ENCODE peak calls at places on chromosomes 11 and 22, in nine cellular contexts. H is GM12878, P is lower leg skin, E is colonic mucosa, L is heart left ventricle, R is AG09309, F is dorsolateral prefrontal cortex, C is fibroblast of lung, Q is thoracic aorta. M is an unnamed sample.

GRCh38 chr11:133953999-133954398 is 2.8 kb downstream of the IGSF9B start:
- DNase-seq in H (no peak), P (no peak), E (no peak), L (no peak), R (no peak), F (no peak), C (no peak), Q (no peak), M (no peak)

GRCh38 chr22:36977401-36977861 is 41.8 kb downstream of the TST start:
- DNase-seq in H (peak; percentile 28), P (no peak), E (peak; percentile 77), L (peak; percentile 61), R (no peak), F (peak; percentile 70), C (peak; percentile 28), Q (no peak), M (no peak)

GRCh38 chr11:70359806-70360205 is 38.5 kb upstream of the CTTN start:
- DNase-seq in H (no peak), P (no peak), E (no peak), L (no peak), R (no peak), F (no peak), C (no peak), Q (no peak), M (no peak)

GRCh38 chr22:38427465-38427864 is 27.5 kb downstream of the KCNJ4 start:
- DNase-seq in H (no peak), P (no peak), E (no peak), L (no peak), R (no peak), F (no peak), C (no peak), Q (no peak), M (no peak)

GRCh38 chr22:40326905-40327735 is 19.2 kb upstream of the ADSL start:
- DNase-seq in H (no peak), P (no peak), E (no peak), L (no peak), R (no peak), F (no peak), C (peak; percentile 81), Q (no peak), M (no peak)

GRCh38 chr11:35334385-35335090 is 84.8 kb downstream of the SLC1A2 start:
- DNase-seq in H (peak; percentile 64), P (no peak), E (no peak), L (no peak), R (no peak), F (no peak), C (no peak), Q (no peak), M (no peak)

GRCh38 chr22:48745842-48746788 is 1081.6 kb downstream of the BRD1 start:
- DNase-seq in H (no peak), P (peak; percentile 9), E (no peak), L (no peak), R (no peak), F (no peak), C (no peak), Q (no peak), M (no peak)

GRCh38 chr11:13928566-13929251 is 33.8 kb upstream of the SPON1 start:
- DNase-seq in H (no peak), P (no peak), E (no peak), L (no peak), R (peak; percentile 20), F (no peak), C (peak; percentile 60), Q (no peak), M (peak; percentile 15)

GRCh38 chr11:134579709-134580634 is 167.9 kb upstream of the B3GAT1 start:
- DNase-seq in H (no peak), P (no peak), E (no peak), L (no peak), R (no peak), F (no peak), C (no peak), Q (no peak), M (no peak)

GRCh38 chr11:57425565-57426438 is 1.1 kb downstream of the SLC43A3 start:
- DNase-seq in H (no peak), P (peak; percentile 57), E (peak; percentile 43), L (peak; percentile 74), R (no peak), F (no peak), C (peak; percentile 30), Q (no peak), M (no peak)

GRCh38 chr11:27720277-27720830 is 20.1 kb upstream of the BDNF start:
- DNase-seq in H (no peak), P (no peak), E (peak; percentile 40), L (peak; percentile 26), R (no peak), F (no peak), C (peak; percentile 58), Q (no peak), M (no peak)

GRCh38 chr11:111285205-111286079 is 12.9 kb upstream of the POU2AF3 start:
- DNase-seq in H (no peak), P (no peak), E (no peak), L (no peak), R (no peak), F (no peak), C (no peak), Q (no peak), M (no peak)

GRCh38 chr11:5210376-5210885 is 9.9 kb upstream of the OR51V1 start:
- DNase-seq in H (no peak), P (no peak), E (no peak), L (no peak), R (no peak), F (no peak), C (no peak), Q (no peak), M (no peak)

GRCh38 chr22:26550498-26551033 is 38.3 kb upstream of the TFIP11 start:
- DNase-seq in H (no peak), P (no peak), E (no peak), L (peak; percentile 86), R (peak; percentile 80), F (no peak), C (peak; percentile 99), Q (no peak), M (peak; percentile 59)

GRCh38 chr11:76823481-76824028 is 37.2 kb upstream of the ACER3 start:
- DNase-seq in H (no peak), P (no peak), E (peak; percentile 27), L (no peak), R (no peak), F (no peak), C (peak; percentile 85), Q (no peak), M (peak; percentile 61)

GRCh38 chr22:45316796-45317526 is 7.2 kb downstream of the FAM118A start:
- DNase-seq in H (no peak), P (no peak), E (no peak), L (no peak), R (no peak), F (no peak), C (no peak), Q (no peak), M (no peak)

GRCh38 chr11:126561327-126561893 is 205.9 kb downstream of the ST3GAL4 start:
- DNase-seq in H (no peak), P (no peak), E (peak; percentile 21), L (peak; percentile 40), R (no peak), F (no peak), C (peak; percentile 61), Q (no peak), M (peak; percentile 42)

GRCh38 chr11:95095858-95096587 is 6.4 kb downstream of the ENDOD1 start:
- DNase-seq in H (peak; percentile 88), P (no peak), E (no peak), L (no peak), R (no peak), F (no peak), C (peak; percentile 74), Q (no peak), M (no peak)

GRCh38 chr11:808427-809286 is 1.1 kb upstream of the RPLP2 start:
- DNase-seq in H (no peak), P (no peak), E (no peak), L (no peak), R (no peak), F (no peak), C (no peak), Q (no peak), M (no peak)

GRCh38 chr11:86395061-86395551 is 20.4 kb downstream of the CCDC81 start:
- DNase-seq in H (no peak), P (no peak), E (no peak), L (peak; percentile 36), R (no peak), F (no peak), C (peak; percentile 52), Q (no peak), M (no peak)

DNA sequence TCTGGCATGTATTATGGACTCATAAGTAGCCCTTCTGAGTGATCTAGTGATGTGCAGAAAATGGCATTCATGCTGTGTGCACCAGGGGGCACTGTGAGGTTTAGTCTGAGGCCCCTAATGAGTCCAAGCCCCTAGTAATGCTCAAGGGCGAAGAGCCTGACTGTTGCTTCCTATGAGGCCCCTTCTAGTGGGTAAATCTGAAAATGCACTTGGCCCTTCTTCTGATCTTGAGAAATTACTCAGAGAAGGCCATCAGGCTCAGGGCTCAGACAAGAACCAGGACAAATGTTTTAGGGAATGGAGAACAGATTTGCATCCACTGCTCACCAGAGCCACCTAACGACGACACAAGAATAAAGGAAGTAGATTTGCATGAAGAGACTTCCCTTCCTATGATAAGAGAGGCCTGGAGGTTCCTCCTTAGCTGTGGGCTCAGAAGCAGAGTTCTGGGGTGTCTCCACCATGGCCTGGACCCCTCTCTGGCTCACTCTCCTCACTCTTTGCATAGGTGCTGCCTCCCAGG is 75.8 kb downstream of the GGTLC2 start:
- DNase-seq in H (peak; percentile 57), P (no peak), E (peak; percentile 51), L (no peak), R (no peak), F (no peak), C (peak; percentile 10), Q (no peak), M (peak; percentile 21)
- TF ChIP-seq CTCF in H (peak; percentile 46), P (no peak), E (peak; percentile 39), L (peak; percentile 42), R (peak; percentile 30), F (peak; percentile 22), C (peak; percentile 44), Q (no peak), M (peak; percentile 76)

GRCh38 chr11:120340529-120340928 is 4.3 kb downstream of the ARHGEF12 start:
- DNase-seq in H (no peak), P (no peak), E (no peak), L (no peak), R (no peak), F (no peak), C (no peak), Q (no peak), M (no peak)
- H3K4me3 ChIP-seq in H (peak overlapping the region; percentile 49), P (no peak overlapping the region), E (no peak overlapping the region), L (peak overlapping the region; percentile 66), R (no peak overlapping the region), F (no peak overlapping the region), C (peak overlapping the region; percentile 79), Q (peak overlapping the region; percentile 86), M (no peak overlapping the region)

DNA sequence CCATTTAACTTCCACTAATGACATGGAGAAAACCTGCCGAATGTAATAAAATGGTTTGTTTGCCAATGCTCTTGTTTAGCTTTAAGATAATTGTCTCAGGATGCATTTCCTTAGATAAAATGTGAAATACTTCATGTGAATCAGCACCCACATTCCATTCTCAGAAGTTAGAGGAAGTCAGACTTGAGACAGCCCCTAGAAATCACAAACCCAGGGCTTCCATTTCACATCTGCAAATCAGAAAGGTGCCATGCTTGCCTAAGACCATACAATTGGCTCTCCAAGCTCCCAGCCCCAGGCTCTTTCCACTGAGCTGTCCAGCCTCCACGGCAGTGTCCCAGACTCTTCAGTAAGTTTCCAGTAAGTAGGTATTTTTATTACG is 35.6 kb upstream of the ADORA2A start:
- DNase-seq in H (no peak), P (no peak), E (no peak), L (no peak), R (peak; percentile 79), F (no peak), C (peak; percentile 75), Q (no peak), M (no peak)
- TF ChIP-seq CTCF in H (no peak), P (no peak), E (no peak), L (no peak), R (no peak), F (no peak), C (no peak), Q (no peak), M (no peak)

GRCh38 chr11:45899448-45900174 is 7.5 kb downstream of the FREY1 start:
- DNase-seq in H (no peak), P (peak; percentile 57), E (peak; percentile 69), L (peak; percentile 90), R (peak; percentile 39), F (peak; percentile 97), C (peak; percentile 87), Q (peak; percentile 64), M (peak; percentile 72)
- H3K4me3 ChIP-seq in H (no peak overlapping the region), P (peak overlapping the region; percentile 10), E (peak overlapping the region; percentile 45), L (peak overlapping the region; percentile 78), R (peak overlapping the region; percentile 40), F (peak overlapping the region; percentile 80), C (peak overlapping the region; percentile 69), Q (peak overlapping the region; percentile 78), M (peak overlapping the region; percentile 59)